ENCODE peak calls at places on chromosome 15, in ten cellular contexts. N, V, R, S, P, A, T, K, H and G are unnamed samples.
A peak's percentile ranks its signal among the peaks of the same experiment; 100 is the strongest.

GRCh38 chr15:62068071-62068786 is 1.5 kb downstream of the C2CD4A start:
- DNase-seq in H (peak; percentile 48), R (peak; percentile 45), S (peak; percentile 52), N (peak; percentile 72), V (peak; percentile 62), K (peak; percentile 89), A (peak; percentile 60), P (peak; percentile 71), T (peak; percentile 73), G (peak; percentile 13)

GRCh38 chr15:45855210-45855906 is 220.5 kb downstream of the SQOR start:
- DNase-seq in S (peak; percentile 32), P (no peak), H (no peak), N (no peak), A (peak; percentile 37), T (no peak), R (no peak), V (no peak), K (no peak), G (no peak)

GRCh38 chr15:42123546-42123945 is 29.2 kb upstream of the PLA2G4D start:
- DNase-seq in P (no peak), S (no peak), H (no peak), V (no peak), N (no peak), K (no peak), R (no peak), T (no peak), A (no peak), G (no peak)

GRCh38 chr15:70271422-70272088 is 173.8 kb upstream of the TLE3 start:
- DNase-seq in V (no peak), K (peak; percentile 23), A (peak; percentile 56), H (peak; percentile 98), R (no peak), S (peak; percentile 63), N (peak; percentile 50), T (peak; percentile 85), P (no peak), G (peak; percentile 95)

GRCh38 chr15:48331796-48332641 is 790 bp downstream of the DUT start:
- DNase-seq in P (peak; percentile 83), N (peak; percentile 85), V (peak; percentile 75), S (peak; percentile 44), R (peak; percentile 75), K (peak; percentile 91), A (peak; percentile 77), H (peak; percentile 54), T (no peak), G (peak; percentile 70)

GRCh38 chr15:80911821-80912220 is 77.8 kb downstream of the MESD start:
- DNase-seq in V (no peak), H (no peak), T (no peak), R (no peak), K (no peak), A (no peak), P (no peak), S (no peak), N (no peak), G (no peak)

GRCh38 chr15:57158589-57158988 is 217.7 kb upstream of the CGNL1 start:
- DNase-seq in P (no peak), H (peak; percentile 65), A (no peak), K (no peak), V (no peak), S (no peak), N (no peak), T (no peak), R (no peak), G (peak; percentile 60)

GRCh38 chr15:90659481-90659880 is 57.7 kb upstream of the BLM start:
- DNase-seq in N (no peak), R (no peak), A (peak; percentile 4), T (no peak), K (no peak), S (no peak), V (no peak), H (no peak), P (no peak), G (no peak)

GRCh38 chr15:94305133-94305532 is 73.8 kb downstream of the MCTP2 start:
- DNase-seq in V (no peak), K (no peak), A (no peak), H (peak; percentile 24), N (no peak), P (no peak), S (no peak), R (no peak), T (no peak), G (no peak)

GRCh38 chr15:98548172-98548971 is 100.0 kb upstream of the IGF1R start:
- DNase-seq in P (peak; percentile 82), R (peak; percentile 73), N (no peak), A (peak; percentile 80), S (peak; percentile 45), K (peak; percentile 93), T (peak; percentile 91), H (peak; percentile 60), V (peak; percentile 62), G (peak; percentile 61)
- TF ChIP-seq CTCF in P (peak; percentile 22), R (no peak), N (no peak), A (no peak), S (no peak), K (peak; percentile 10), T (peak; percentile 33), H (peak; percentile 49), V (no peak), G (peak; percentile 37)

DNA sequence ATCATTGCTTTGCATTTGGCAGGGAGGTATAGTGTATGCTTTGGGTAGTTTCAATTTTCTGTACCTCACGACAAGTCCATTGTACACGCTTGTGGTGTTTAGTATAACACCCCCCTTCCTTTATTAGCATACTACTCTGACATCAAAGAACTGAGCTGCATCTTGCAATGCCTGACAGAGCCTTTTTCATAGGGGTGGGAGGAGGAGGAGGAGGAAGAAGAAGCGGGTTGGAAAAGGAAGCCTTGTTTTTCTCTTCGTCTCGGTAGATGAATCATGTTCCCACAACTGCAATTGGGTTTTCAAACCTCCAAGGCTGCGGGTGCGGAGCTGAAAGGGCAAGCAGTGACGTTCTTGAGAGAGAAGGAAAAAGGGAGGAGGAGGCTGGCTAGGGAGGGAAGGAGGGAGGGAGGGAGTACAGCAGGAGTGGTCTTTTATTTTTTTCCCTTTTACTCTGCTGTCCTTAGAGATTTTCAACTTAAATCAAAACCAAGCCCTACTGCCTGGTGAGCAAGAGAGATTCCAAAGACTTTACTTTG is 175.7 kb downstream of the KLHL25 start:
- DNase-seq in K (no peak), V (no peak), T (peak; percentile 92), H (peak; percentile 98), S (peak; percentile 44), N (no peak), P (no peak), A (peak; percentile 83), R (peak; percentile 81), G (peak; percentile 97)
- H3K4me3 ChIP-seq in K (peak overlapping the region; percentile 12), V (no peak overlapping the region), T (peak overlapping the region; percentile 59), H (peak overlapping the region; percentile 68), S (no peak overlapping the region), N (no peak overlapping the region), P (no peak overlapping the region), A (peak overlapping the region; percentile 30), R (peak overlapping the region; percentile 67), G (peak overlapping the region; percentile 82)

GRCh38 chr15:40942337-40942854 is 10.9 kb upstream of the CHAC1 start:
- DNase-seq in N (no peak), T (peak; percentile 55), P (peak; percentile 56), A (no peak), H (no peak), S (no peak), V (no peak), R (no peak), K (no peak), G (peak; percentile 21)
- TF ChIP-seq CTCF in N (no peak), T (no peak), P (no peak), A (no peak), H (no peak), S (no peak), V (no peak), R (no peak), K (no peak), G (no peak)

GRCh38 chr15:32685576-32685975 is 32.2 kb upstream of the GREM1 start:
- DNase-seq in A (no peak), H (peak; percentile 85), T (no peak), N (no peak), R (no peak), P (no peak), V (no peak), S (no peak), K (no peak), G (peak; percentile 67)
- H3K4me3 ChIP-seq in A (no peak overlapping the region), H (no peak overlapping the region), T (no peak overlapping the region), N (no peak overlapping the region), R (no peak overlapping the region), P (no peak overlapping the region), V (no peak overlapping the region), S (no peak overlapping the region), K (no peak overlapping the region), G (no peak overlapping the region)

GRCh38 chr15:74937602-74938371 is at the start of gene COX5A:
- DNase-seq in T (peak; percentile 97), N (peak; percentile 95), P (peak; percentile 90), S (peak; percentile 95), V (peak; percentile 94), K (peak; percentile 98), R (peak; percentile 97), A (peak; percentile 95), H (peak; percentile 98), G (peak; percentile 96)
- TF ChIP-seq CTCF in T (no peak), N (no peak), P (no peak), S (no peak), V (no peak), K (no peak), R (no peak), A (no peak), H (no peak), G (no peak)

GRCh38 chr15:77074350-77074749 is 3.4 kb upstream of the TSPAN3 start:
- DNase-seq in A (no peak), H (no peak), R (no peak), N (no peak), P (no peak), V (no peak), T (no peak), S (no peak), K (no peak), G (no peak)

GRCh38 chr15:77069521-77070121 is 1.3 kb downstream of the TSPAN3 start:
- DNase-seq in P (no peak), K (no peak), H (no peak), N (no peak), S (no peak), A (peak; percentile 53), V (no peak), T (no peak), R (no peak), G (no peak)

GRCh38 chr15:77070500-77071337 is at the start of gene TSPAN3:
- DNase-seq in R (peak; percentile 94), V (peak; percentile 95), H (peak; percentile 89), P (peak; percentile 94), K (peak; percentile 98), A (peak; percentile 94), S (peak; percentile 92), T (peak; percentile 95), N (peak; percentile 97), G (peak; percentile 88)

GRCh38 chr15:77070180-77070499 is 769 bp downstream of the TSPAN3 start:
- DNase-seq in R (no peak), S (no peak), H (no peak), T (no peak), V (no peak), K (no peak), P (no peak), A (no peak), N (no peak), G (no peak)

GRCh38 chr15:77071338-77072223 is 672 bp upstream of the TSPAN3 start:
- DNase-seq in V (no peak), H (no peak), N (no peak), A (no peak), K (no peak), P (no peak), S (no peak), T (no peak), R (no peak), G (peak; percentile 46)
- H3K4me3 ChIP-seq in V (no peak overlapping the region), H (peak overlapping the region; percentile 80), N (peak overlapping the region; percentile 15), A (no peak overlapping the region), K (no peak overlapping the region), P (peak overlapping the region; percentile 90), S (peak overlapping the region; percentile 88), T (peak overlapping the region; percentile 87), R (no peak overlapping the region), G (no peak overlapping the region)

GRCh38 chr15:59420986-59421618 is 16.9 kb upstream of the FAM81A start:
- DNase-seq in R (no peak), H (peak; percentile 22), A (no peak), K (no peak), S (no peak), P (peak; percentile 64), T (no peak), N (no peak), V (no peak), G (peak; percentile 59)
- TF ChIP-seq CTCF in R (no peak), H (no peak), A (no peak), K (no peak), S (no peak), P (no peak), T (no peak), N (no peak), V (no peak), G (no peak)